ENCODE peak calls at places on chromosomes 6 and 20, in four cellular contexts. T is EH; J is H4; E is stimulated activated CD8-positive, alpha-beta memory T cell treated with anti-CD3 and anti-CD28 coated beads, Interleukin-15, amount 100 ng/mL, for 4 hours. D is an unnamed sample.
A peak's percentile ranks its signal among the peaks of the same experiment; 100 is the strongest.

GRCh38 chr6:7434672-7435071 is 45.1 kb downstream of the RIOK1 start:
- DNase-seq in T (no peak), J (no peak), E (no peak), D (no peak)

GRCh38 chr6:119845161-119845560 is 495.6 kb upstream of the MAN1A1 start:
- DNase-seq in T (no peak), J (no peak), E (no peak), D (no peak)

GRCh38 chr6:63635165-63635562 is 438 bp upstream of the PHF3 start:
- DNase-seq in T (no peak), J (no peak), E (no peak), D (peak; percentile 22)

GRCh38 chr6:139483082-139483481 is 108.6 kb upstream of the CITED2 start:
- DNase-seq in T (no peak), J (no peak), E (no peak), D (no peak)

GRCh38 chr20:23520185-23520584 is 29.3 kb downstream of the CST8 start:
- DNase-seq in T (no peak), J (no peak), E (no peak), D (no peak)

GRCh38 chr6:127343753-127344659 is 597 bp upstream of the ECHDC1 start:
- DNase-seq in T (peak; percentile 55), J (peak; percentile 6), E (no peak), D (peak; percentile 55)

GRCh38 chr6:12472601-12473038 is 182.5 kb downstream of the EDN1 start:
- DNase-seq in T (peak; percentile 72), J (peak; percentile 91), E (no peak), D (peak; percentile 86)

GRCh38 chr6:74656442-74656841 is 549.4 kb downstream of the COL12A1 start:
- DNase-seq in T (no peak), J (no peak), E (no peak), D (no peak)

GRCh38 chr20:8756410-8756809 is 312.5 kb upstream of the PLCB4 start:
- DNase-seq in T (peak; percentile 97), J (peak; percentile 71), E (no peak), D (peak; percentile 61)

GRCh38 chr6:112640895-112641294 is 293.8 kb downstream of the RFPL4B start:
- DNase-seq in T (peak; percentile 93), J (peak; percentile 3), E (no peak), D (peak; percentile 70)

GRCh38 chr20:63567382-63568169 is 6.5 kb downstream of the HELZ2 start:
- DNase-seq in T (no peak), J (no peak), E (peak; percentile 42), D (no peak)

GRCh38 chr6:7129784-7130569 is 22.2 kb downstream of the RREB1 start:
- DNase-seq in T (peak; percentile 39), J (peak; percentile 44), E (no peak), D (peak; percentile 35)

GRCh38 chr6:17417817-17418216 is 24.4 kb downstream of the CAP2 start:
- DNase-seq in T (peak; percentile 99), J (peak; percentile 23), E (no peak), D (peak; percentile 97)

GRCh38 chr6:7051780-7052440 is 55.9 kb upstream of the RREB1 start:
- DNase-seq in T (peak; percentile 34), J (no peak), E (peak; percentile 11), D (peak; percentile 58)

GRCh38 chr6:163255265-163255664 is 159.3 kb upstream of the QKI start:
- DNase-seq in T (no peak), J (no peak), E (no peak), D (no peak)